ENCODE peak calls at places on chromosomes 6 and 20, in eight cellular contexts. Y is tibial artery; Z is CD8-positive, alpha-beta T cell; D is activated B cell treated with CpG ODN at 0.5 μM for 24 hours; U is MM.1S; C is AG09319; B is HepG2; O is WTC11. I is an unnamed sample.

GRCh38 chr6:79079425-79080130 is 1.5 kb upstream of the PHIP start:
- DNase-seq in Z (no peak), O (no peak), B (no peak), U (no peak), D (no peak), Y (no peak), C (no peak), I (no peak)

GRCh38 chr6:106466211-106466610 is 105.7 kb downstream of the CRYBG1 start:
- DNase-seq in C (no peak), U (no peak), Z (no peak), D (no peak), Y (no peak), B (no peak), O (no peak), I (no peak)

GRCh38 chr20:46694484-46694883 is 5.2 kb upstream of the TP53RK start:
- DNase-seq in Y (no peak), O (no peak), Z (no peak), U (peak; percentile 38), B (no peak), D (no peak), C (no peak), I (no peak)

GRCh38 chr6:44023586-44024454 is 103.4 kb downstream of the MRPL14 start:
- DNase-seq in Y (no peak), U (no peak), B (no peak), C (no peak), D (no peak), Z (no peak), O (no peak), I (no peak)

GRCh38 chr6:1409774-1410465 is 20.5 kb downstream of the FOXF2 start:
- DNase-seq in U (no peak), Y (no peak), C (no peak), Z (no peak), D (no peak), B (no peak), O (no peak), I (no peak)

GRCh38 chr6:52403627-52404026 is 16.5 kb upstream of the EFHC1 start:
- DNase-seq in D (no peak), B (no peak), Y (no peak), O (no peak), C (no peak), U (no peak), Z (no peak), I (no peak)

GRCh38 chr6:119096683-119097310 is 18.3 kb upstream of the FAM184A start:
- DNase-seq in U (no peak), O (no peak), C (no peak), B (no peak), Y (peak; percentile 83), D (no peak), Z (no peak), I (no peak)

GRCh38 chr20:36319356-36320260 is 13.5 kb downstream of the DLGAP4 start:
- DNase-seq in B (no peak), O (no peak), Z (no peak), U (no peak), C (no peak), D (no peak), Y (no peak), I (no peak)

GRCh38 chr6:159267165-159267564 is 98.0 kb downstream of the FNDC1 start:
- DNase-seq in C (no peak), B (no peak), D (no peak), Z (no peak), O (peak; percentile 62), Y (no peak), U (no peak), I (no peak)

GRCh38 chr6:148819852-148820251 is 73.0 kb downstream of the UST start:
- DNase-seq in B (no peak), O (no peak), U (no peak), D (no peak), Y (no peak), C (no peak), Z (no peak), I (no peak)

GRCh38 chr20:22070546-22070945 is 365.1 kb downstream of the PAX1 start:
- DNase-seq in O (no peak), B (no peak), Y (peak; percentile 24), Z (no peak), C (no peak), D (no peak), U (no peak), I (no peak)

GRCh38 chr6:105178636-105179035 is 1.2 kb downstream of the POPDC3 start:
- DNase-seq in Y (no peak), U (no peak), O (no peak), C (no peak), D (no peak), B (no peak), Z (no peak), I (no peak)

GRCh38 chr6:105177521-105177920 is 2.3 kb downstream of the POPDC3 start:
- DNase-seq in C (no peak), U (no peak), O (no peak), Y (no peak), D (no peak), B (no peak), Z (no peak), I (no peak)

GRCh38 chr6:105178110-105178509 is 1.7 kb downstream of the POPDC3 start:
- DNase-seq in O (no peak), C (peak; percentile 45), Y (no peak), Z (no peak), D (no peak), U (no peak), B (no peak), I (no peak)

GRCh38 chr6:105181981-105182515 is 2.2 kb upstream of the POPDC3 start:
- DNase-seq in Z (no peak), D (no peak), Y (no peak), C (no peak), B (no peak), O (no peak), U (no peak), I (no peak)

DNA sequence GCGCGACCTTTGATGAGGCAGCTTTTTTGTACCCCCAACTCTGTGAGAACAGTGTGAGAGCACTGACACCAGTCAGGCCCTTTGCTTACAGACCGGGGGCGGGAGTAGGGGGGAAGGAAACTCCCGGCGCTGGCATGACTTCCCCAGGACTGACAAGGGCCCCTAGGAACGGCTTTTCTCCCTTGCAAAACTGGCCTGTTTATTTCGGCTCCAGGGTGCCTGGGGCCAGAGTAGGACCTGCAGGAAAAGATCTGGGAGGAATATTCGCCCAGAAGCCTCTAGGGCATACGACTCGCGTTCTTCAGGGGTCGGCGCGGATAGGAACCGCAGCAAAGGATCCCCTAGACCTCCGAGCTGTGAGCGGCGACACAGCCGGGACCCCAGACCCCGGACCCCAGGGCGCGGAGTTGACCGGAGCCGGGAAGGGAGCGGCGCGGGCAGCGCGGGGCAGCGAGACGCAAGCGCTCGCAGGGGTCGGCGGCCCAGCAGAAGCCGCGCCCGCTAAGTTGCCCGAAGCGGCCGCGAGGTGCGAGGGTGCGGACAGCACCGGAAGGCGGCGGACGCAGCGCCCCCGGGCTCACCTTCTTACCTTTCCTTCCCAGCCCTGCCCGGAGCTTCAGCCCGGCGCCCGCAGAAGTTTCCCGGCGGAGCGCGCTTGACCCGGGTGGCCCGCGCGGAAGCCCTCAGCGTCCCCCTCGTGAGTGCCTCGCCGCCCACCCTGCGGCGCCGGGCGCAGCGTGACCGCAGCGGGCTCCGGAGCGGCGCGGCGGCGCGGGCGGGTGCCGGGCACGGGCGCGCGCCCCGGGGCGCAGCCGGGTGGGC is at the start of gene POPDC3:
- DNase-seq in Y (no peak), O (peak; percentile 67), Z (no peak), C (no peak), B (no peak), D (no peak), U (peak; percentile 14), I (peak; percentile 26)
- TF ChIP-seq CTCF in Y (no peak), O (no peak), Z (no peak), C (no peak), B (no peak), D (no peak), U (no peak), I (no peak)

DNA sequence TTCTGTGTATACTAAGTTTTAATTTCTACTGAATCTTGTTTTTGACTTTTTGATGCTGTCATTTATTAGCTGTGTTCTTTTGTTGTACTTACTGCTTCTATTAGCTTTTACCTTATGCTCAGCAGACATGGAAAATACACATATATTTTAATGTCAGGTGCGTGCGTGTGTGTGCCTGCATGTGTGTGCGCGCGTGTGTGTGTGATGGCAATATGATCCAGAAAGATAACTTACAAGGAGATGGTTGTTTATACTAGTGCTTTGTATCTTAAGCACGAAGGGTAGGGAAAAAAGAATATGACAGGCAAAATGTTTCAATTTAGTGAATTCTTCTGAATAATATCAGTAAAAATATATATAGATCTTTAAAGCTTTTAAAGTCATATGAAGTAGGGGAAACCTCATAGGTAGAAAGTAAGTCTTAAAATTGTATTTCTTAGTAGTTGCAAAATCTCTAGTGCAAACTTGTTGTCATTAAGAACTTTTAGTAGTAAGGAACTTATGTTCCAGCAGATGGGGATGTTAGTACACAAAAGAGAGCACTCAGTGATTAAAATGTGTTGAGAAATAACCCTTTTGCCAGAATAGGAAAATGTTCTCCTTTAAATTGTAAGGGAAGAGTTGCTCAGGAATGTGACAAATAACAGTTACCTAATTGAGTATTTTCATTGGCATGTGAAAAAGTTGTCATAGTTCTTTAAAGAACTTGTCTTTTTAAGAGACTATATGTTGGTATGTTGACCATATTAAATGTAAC is 13.2 kb downstream of the QKI start:
- DNase-seq in D (no peak), Z (no peak), U (no peak), B (peak; percentile 61), C (peak; percentile 43), O (no peak), Y (no peak), I (no peak)
- TF ChIP-seq CTCF in D (no peak), Z (no peak), U (no peak), B (peak; percentile 55), C (peak; percentile 40), O (no peak), Y (peak; percentile 41), I (peak; percentile 20)

DNA sequence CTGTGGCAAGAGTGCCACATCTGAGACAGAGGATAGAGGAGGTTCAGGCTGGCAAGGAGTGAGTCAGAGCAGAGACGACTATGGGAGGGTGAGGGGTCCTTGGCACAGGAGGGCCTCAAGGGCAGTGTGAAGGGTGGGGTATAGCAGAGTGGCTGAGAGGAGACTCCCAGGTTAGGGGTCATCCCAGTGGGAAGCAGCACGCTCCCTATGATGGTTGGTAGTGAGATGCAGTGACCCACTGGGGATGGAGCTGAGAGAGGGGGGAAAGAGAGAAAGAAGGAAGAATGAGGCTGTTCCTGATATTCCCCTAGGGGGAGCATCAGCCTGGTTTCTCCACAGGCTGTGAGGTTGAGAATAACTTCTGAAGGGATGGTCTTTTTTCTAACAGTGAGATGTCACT is 97.4 kb downstream of the INSM1 start:
- DNase-seq in Y (no peak), O (peak; percentile 42), D (no peak), U (no peak), C (no peak), B (no peak), Z (no peak), I (no peak)
- TF ChIP-seq CTCF in Y (no peak), O (peak; percentile 37), D (no peak), U (no peak), C (peak; percentile 18), B (peak; percentile 61), Z (no peak), I (peak; percentile 44)

GRCh38 chr20:56551571-56551970 is 18.5 kb downstream of the FAM209B start:
- DNase-seq in Z (no peak), B (no peak), U (no peak), O (no peak), C (no peak), D (no peak), Y (no peak), I (no peak)

GRCh38 chr20:56552911-56553629 is 20.0 kb downstream of the FAM209B start:
- DNase-seq in O (no peak), U (peak; percentile 76), C (no peak), D (no peak), Y (no peak), Z (no peak), B (no peak), I (no peak)

GRCh38 chr20:56558968-56559367 is 25.9 kb downstream of the FAM209B start:
- DNase-seq in O (no peak), D (no peak), C (no peak), B (no peak), Y (no peak), Z (no peak), U (no peak), I (no peak)

GRCh38 chr20:56554869-56555268 is 21.8 kb downstream of the FAM209B start:
- DNase-seq in C (peak; percentile 83), U (peak; percentile 97), O (no peak), B (peak; percentile 92), D (no peak), Y (peak; percentile 32), Z (no peak), I (peak; percentile 56)
- TF ChIP-seq CTCF in C (no peak), U (no peak), O (no peak), B (no peak), D (no peak), Y (no peak), Z (no peak), I (no peak)